ENCODE peak calls at places on chromosome 9, in six cellular contexts. One of them, this sample, is unnamed.

GRCh38 chr9:69036319-69036718 is 767 bp downstream of the FXN start:
- DNase-seq in trophoblast cell: peak
- DNase-seq in H1: no peak
- DNase-seq in H9: no peak
- DNase-seq in IMR-90: peak
- DNase-seq in neuronal stem cell: no peak
- DNase-seq in this sample: peak

GRCh38 chr9:127500399-127500798 is 49.1 kb downstream of the LRSAM1 start:
- DNase-seq in trophoblast cell: no peak
- DNase-seq in H9: no peak
- DNase-seq in IMR-90: no peak
- DNase-seq in H1: no peak
- DNase-seq in neuronal stem cell: no peak
- DNase-seq in this sample: no peak

GRCh38 chr9:105157178-105157583 is 87.3 kb upstream of the SLC44A1 start:
- DNase-seq in H9: peak
- DNase-seq in trophoblast cell: peak
- DNase-seq in neuronal stem cell: no peak
- DNase-seq in H1: no peak
- DNase-seq in IMR-90: peak
- DNase-seq in this sample: peak

GRCh38 chr9:111179577-111179976 is 141.3 kb upstream of the LPAR1 start:
- DNase-seq in neuronal stem cell: no peak
- DNase-seq in H9: no peak
- DNase-seq in IMR-90: no peak
- DNase-seq in H1: no peak
- DNase-seq in trophoblast cell: no peak
- DNase-seq in this sample: no peak

GRCh38 chr9:21983509-21983908 is 10.7 kb downstream of the CDKN2A start:
- DNase-seq in H9: no peak
- DNase-seq in H1: no peak
- DNase-seq in neuronal stem cell: no peak
- DNase-seq in trophoblast cell: no peak
- DNase-seq in IMR-90: no peak
- DNase-seq in this sample: no peak

GRCh38 chr9:106921341-106921899 is 58.5 kb downstream of the ZNF462 start:
- DNase-seq in H1: no peak
- DNase-seq in trophoblast cell: peak
- DNase-seq in neuronal stem cell: peak
- DNase-seq in H9: no peak
- DNase-seq in IMR-90: peak
- DNase-seq in this sample: peak

GRCh38 chr9:20650313-20650712 is 28.0 kb upstream of the MLLT3 start:
- DNase-seq in neuronal stem cell: no peak
- DNase-seq in trophoblast cell: no peak
- DNase-seq in H9: no peak
- DNase-seq in IMR-90: no peak
- DNase-seq in H1: no peak
- DNase-seq in this sample: no peak

GRCh38 chr9:79709945-79710674 is 138.3 kb downstream of the TLE4 start:
- DNase-seq in neuronal stem cell: no peak
- DNase-seq in IMR-90: no peak
- DNase-seq in H1: no peak
- DNase-seq in trophoblast cell: no peak
- DNase-seq in H9: no peak
- DNase-seq in this sample: no peak

GRCh38 chr9:93577940-93578682 is 1.7 kb downstream of the PHF2 start:
- DNase-seq in H1: peak
- DNase-seq in H9: no peak
- DNase-seq in neuronal stem cell: no peak
- DNase-seq in trophoblast cell: no peak
- DNase-seq in IMR-90: no peak
- DNase-seq in this sample: no peak

GRCh38 chr9:87007711-87008360 is 60.5 kb upstream of the GAS1 start:
- DNase-seq in H9: no peak
- DNase-seq in neuronal stem cell: no peak
- DNase-seq in trophoblast cell: no peak
- DNase-seq in IMR-90: peak
- DNase-seq in H1: no peak
- DNase-seq in this sample: no peak

GRCh38 chr9:117247271-117247670 is 167.6 kb downstream of the ASTN2 start:
- DNase-seq in neuronal stem cell: no peak
- DNase-seq in trophoblast cell: peak
- DNase-seq in H1: no peak
- DNase-seq in IMR-90: no peak
- DNase-seq in H9: no peak
- DNase-seq in this sample: peak

GRCh38 chr9:26811106-26811505 is 81.5 kb downstream of the CAAP1 start:
- DNase-seq in neuronal stem cell: no peak
- DNase-seq in IMR-90: no peak
- DNase-seq in H9: no peak
- DNase-seq in H1: no peak
- DNase-seq in trophoblast cell: no peak
- DNase-seq in this sample: no peak

GRCh38 chr9:8719833-8720486 is 920.4 kb upstream of the DMAC1 start:
- DNase-seq in IMR-90: no peak
- DNase-seq in H9: no peak
- DNase-seq in neuronal stem cell: no peak
- DNase-seq in H1: no peak
- DNase-seq in trophoblast cell: peak
- DNase-seq in this sample: no peak

GRCh38 chr9:131744171-131744714 is 4.4 kb upstream of the RAPGEF1 start:
- DNase-seq in IMR-90: peak
- DNase-seq in neuronal stem cell: no peak
- DNase-seq in H9: no peak
- DNase-seq in H1: no peak
- DNase-seq in trophoblast cell: peak
- DNase-seq in this sample: no peak

GRCh38 chr9:38073882-38074281 is 4.9 kb upstream of the SHB start:
- DNase-seq in IMR-90: no peak
- DNase-seq in H9: no peak
- DNase-seq in trophoblast cell: no peak
- DNase-seq in neuronal stem cell: no peak
- DNase-seq in H1: no peak
- DNase-seq in this sample: no peak

GRCh38 chr9:70802758-70803436 is 318.5 kb downstream of the TRPM3 start:
- DNase-seq in H9: no peak
- DNase-seq in H1: no peak
- DNase-seq in neuronal stem cell: no peak
- DNase-seq in IMR-90: no peak
- DNase-seq in trophoblast cell: no peak
- DNase-seq in this sample: no peak

GRCh38 chr9:127149463-127150390 is 27.3 kb upstream of the ANGPTL2 start:
- DNase-seq in H1: peak
- DNase-seq in IMR-90: no peak
- DNase-seq in neuronal stem cell: no peak
- DNase-seq in H9: no peak
- DNase-seq in trophoblast cell: no peak
- DNase-seq in this sample: no peak

GRCh38 chr9:80501635-80502034 is 929.9 kb downstream of the TLE4 start:
- DNase-seq in IMR-90: peak
- DNase-seq in neuronal stem cell: no peak
- DNase-seq in H1: no peak
- DNase-seq in H9: no peak
- DNase-seq in trophoblast cell: no peak
- DNase-seq in this sample: peak

GRCh38 chr9:114030364-114030763 is 47.7 kb downstream of the AMBP start:
- DNase-seq in H1: no peak
- DNase-seq in H9: peak
- DNase-seq in IMR-90: no peak
- DNase-seq in trophoblast cell: no peak
- DNase-seq in neuronal stem cell: no peak
- DNase-seq in this sample: no peak

GRCh38 chr9:33151007-33151557 is 16.1 kb downstream of the B4GALT1 start:
- DNase-seq in H1: no peak
- DNase-seq in IMR-90: peak
- DNase-seq in H9: no peak
- DNase-seq in trophoblast cell: peak
- DNase-seq in neuronal stem cell: no peak
- DNase-seq in this sample: peak

GRCh38 chr9:108058137-108058779 is 568.7 kb upstream of the KLF4 start:
- DNase-seq in neuronal stem cell: no peak
- DNase-seq in IMR-90: no peak
- DNase-seq in H1: no peak
- DNase-seq in H9: no peak
- DNase-seq in trophoblast cell: no peak
- DNase-seq in this sample: no peak

GRCh38 chr9:84241817-84242356 is 98.7 kb downstream of the SLC28A3 start:
- DNase-seq in H1: no peak
- DNase-seq in IMR-90: no peak
- DNase-seq in neuronal stem cell: no peak
- DNase-seq in H9: no peak
- DNase-seq in trophoblast cell: no peak
- DNase-seq in this sample: no peak

GRCh38 chr9:84235516-84235915 is 105.0 kb downstream of the SLC28A3 start:
- DNase-seq in trophoblast cell: no peak
- DNase-seq in IMR-90: no peak
- DNase-seq in H9: no peak
- DNase-seq in H1: no peak
- DNase-seq in neuronal stem cell: no peak
- DNase-seq in this sample: no peak

GRCh38 chr9:84239341-84239740 is 101.2 kb downstream of the SLC28A3 start:
- DNase-seq in trophoblast cell: no peak
- DNase-seq in IMR-90: peak
- DNase-seq in neuronal stem cell: no peak
- DNase-seq in H9: no peak
- DNase-seq in H1: no peak
- DNase-seq in this sample: no peak

DNA sequence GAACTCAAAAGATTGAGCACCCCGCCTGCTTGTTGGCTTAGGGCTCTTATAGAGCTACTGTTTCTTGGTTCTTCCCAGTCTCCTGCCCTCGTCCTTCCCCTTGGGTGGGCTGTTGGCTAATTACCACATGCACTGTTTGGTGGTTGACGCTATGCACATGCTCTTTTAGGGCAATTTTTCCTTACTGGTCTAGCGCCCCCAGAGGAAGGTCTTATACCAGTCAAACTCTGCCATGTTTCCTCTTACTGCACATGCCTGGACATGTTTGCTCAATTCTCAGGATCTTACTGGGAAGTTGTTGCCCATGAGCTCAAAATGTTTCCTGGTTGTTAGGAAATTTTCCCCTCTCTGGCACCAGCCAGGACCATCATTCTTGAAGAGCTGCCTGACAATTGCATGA is 101.9 kb downstream of the SLC28A3 start:
- DNase-seq in trophoblast cell: peak
- DNase-seq in neuronal stem cell: no peak
- DNase-seq in H9: no peak
- DNase-seq in IMR-90: no peak
- DNase-seq in H1: peak
- DNase-seq in this sample: no peak
- H3K4ac ChIP-seq in trophoblast cell: no peak
- H3K4ac ChIP-seq in neuronal stem cell: no peak
- H3K4ac ChIP-seq in H9: no peak
- H3K4ac ChIP-seq in IMR-90: peak
- H3K4ac ChIP-seq in H1: no peak
- H3K4ac ChIP-seq in this sample: no peak

GRCh38 chr9:6785682-6786081 is 27.9 kb downstream of the KDM4C start:
- DNase-seq in H9: no peak
- DNase-seq in IMR-90: no peak
- DNase-seq in neuronal stem cell: no peak
- DNase-seq in trophoblast cell: no peak
- DNase-seq in H1: no peak
- DNase-seq in this sample: no peak
- H2AK5ac ChIP-seq in H9: no peak
- H2AK5ac ChIP-seq in IMR-90: no peak
- H2AK5ac ChIP-seq in neuronal stem cell: no peak
- H2AK5ac ChIP-seq in trophoblast cell: no peak
- H2AK5ac ChIP-seq in H1: peak
- H2AK5ac ChIP-seq in this sample: no peak

GRCh38 chr9:135150981-135151380 is 63.5 kb downstream of the OLFM1 start:
- DNase-seq in neuronal stem cell: no peak
- DNase-seq in IMR-90: no peak
- DNase-seq in trophoblast cell: no peak
- DNase-seq in H1: no peak
- DNase-seq in H9: no peak
- DNase-seq in this sample: no peak

GRCh38 chr9:135154050-135154570 is 66.6 kb downstream of the OLFM1 start:
- DNase-seq in trophoblast cell: no peak
- DNase-seq in H9: no peak
- DNase-seq in H1: no peak
- DNase-seq in neuronal stem cell: no peak
- DNase-seq in IMR-90: no peak
- DNase-seq in this sample: no peak

GRCh38 chr9:135155396-135155795 is 67.9 kb downstream of the OLFM1 start:
- DNase-seq in neuronal stem cell: no peak
- DNase-seq in H1: no peak
- DNase-seq in trophoblast cell: no peak
- DNase-seq in IMR-90: no peak
- DNase-seq in H9: no peak
- DNase-seq in this sample: no peak

GRCh38 chr9:135151905-135152304 is 64.4 kb downstream of the OLFM1 start:
- DNase-seq in IMR-90: no peak
- DNase-seq in neuronal stem cell: no peak
- DNase-seq in H1: no peak
- DNase-seq in H9: no peak
- DNase-seq in trophoblast cell: no peak
- DNase-seq in this sample: no peak

GRCh38 chr9:135152608-135153337 is 65.3 kb downstream of the OLFM1 start:
- DNase-seq in H1: peak
- DNase-seq in H9: peak
- DNase-seq in IMR-90: no peak
- DNase-seq in neuronal stem cell: no peak
- DNase-seq in trophoblast cell: no peak
- DNase-seq in this sample: no peak
- H4K91ac ChIP-seq in H1: peak
- H4K91ac ChIP-seq in H9: no peak
- H4K91ac ChIP-seq in IMR-90: no peak
- H4K91ac ChIP-seq in neuronal stem cell: no peak
- H4K91ac ChIP-seq in trophoblast cell: no peak
- H4K91ac ChIP-seq in this sample: no peak

DNA sequence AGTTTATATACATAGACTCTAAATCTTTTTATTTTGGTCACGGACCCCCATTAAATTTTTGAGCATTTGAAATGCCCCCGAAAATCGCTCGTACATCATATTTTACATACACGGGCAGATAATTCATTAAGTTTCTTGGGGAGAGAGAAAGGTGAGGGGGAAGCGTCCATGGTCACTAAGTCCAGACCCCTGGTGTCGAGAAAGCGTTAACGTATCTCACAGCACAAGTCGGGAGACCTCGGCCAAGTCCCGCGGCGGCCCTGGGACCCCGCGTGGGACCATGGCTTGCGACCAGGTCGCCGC is 794 bp downstream of the PTBP3 start:
- DNase-seq in H1: no peak
- DNase-seq in trophoblast cell: no peak
- DNase-seq in IMR-90: no peak
- DNase-seq in neuronal stem cell: no peak
- DNase-seq in H9: no peak
- DNase-seq in this sample: no peak
- H3K4ac ChIP-seq in H1: no peak
- H3K4ac ChIP-seq in trophoblast cell: peak
- H3K4ac ChIP-seq in IMR-90: peak
- H3K4ac ChIP-seq in neuronal stem cell: no peak
- H3K4ac ChIP-seq in H9: no peak
- H3K4ac ChIP-seq in this sample: peak